ENCODE peak calls at places on chromosomes 11 and 22, in six cellular contexts. I is stromal cell of bone marrow; C is NAMALWA; B is activated CD4-positive, alpha-beta T cell treated with anti-CD3 and anti-CD28 coated beads, Interleukin-2, amount 50 U/mL, for 24 hours; E is NCI-H2171; V is iPS-NIHi11. T is an unnamed sample.

GRCh38 chr11:102079625-102080024 is 30.6 kb upstream of the YAP1 start:
- DNase-seq in I (no peak), C (no peak), B (no peak), E (no peak), V (no peak), T (no peak)

GRCh38 chr11:59247535-59248227 is 35.0 kb upstream of the MPEG1 start:
- DNase-seq in I (peak; percentile 64), C (no peak), B (no peak), E (no peak), V (no peak), T (no peak)

GRCh38 chr22:27962268-27963191 is 43.5 kb upstream of the PITPNB start:
- DNase-seq in I (no peak), C (no peak), B (no peak), E (no peak), V (peak; percentile 21), T (no peak)

GRCh38 chr22:19880786-19881569 is 26.3 kb upstream of the GNB1L start:
- DNase-seq in I (peak; percentile 61), C (no peak), B (no peak), E (no peak), V (peak; percentile 90), T (no peak)

GRCh38 chr11:75352417-75353206 is 1.2 kb upstream of the ARRB1 start:
- DNase-seq in I (no peak), C (no peak), B (no peak), E (no peak), V (no peak), T (no peak)

GRCh38 chr11:122210378-122210995 is 94.5 kb upstream of the BLID start:
- DNase-seq in I (no peak), C (no peak), B (no peak), E (no peak), V (no peak), T (no peak)

GRCh38 chr11:75595511-75595910 is 33.5 kb downstream of the SERPINH1 start:
- DNase-seq in I (no peak), C (no peak), B (no peak), E (no peak), V (no peak), T (peak; percentile 90)

GRCh38 chr22:20174785-20175596 is 24.1 kb upstream of the CCDC188 start:
- DNase-seq in I (no peak), C (no peak), B (no peak), E (no peak), V (peak; percentile 67), T (peak; percentile 67)

GRCh38 chr11:101429708-101430107 is 154.1 kb downstream of the TRPC6 start:
- DNase-seq in I (no peak), C (no peak), B (no peak), E (no peak), V (no peak), T (no peak)

GRCh38 chr22:46517255-46517761 is 20.1 kb downstream of the CELSR1 start:
- DNase-seq in I (no peak), C (no peak), B (no peak), E (no peak), V (no peak), T (no peak)

GRCh38 chr11:125036933-125037332 is 26.2 kb upstream of the SLC37A2 start:
- DNase-seq in I (peak; percentile 81), C (peak; percentile 23), B (no peak), E (no peak), V (no peak), T (no peak)

GRCh38 chr11:40445391-40445790 is 1014.1 kb downstream of the LRRC4C start:
- DNase-seq in I (no peak), C (no peak), B (no peak), E (no peak), V (no peak), T (no peak)

GRCh38 chr11:87430821-87431220 is 393.1 kb downstream of the TMEM135 start:
- DNase-seq in I (no peak), C (no peak), B (no peak), E (no peak), V (no peak), T (no peak)

GRCh38 chr11:121521145-121522042 is 68.6 kb upstream of the SORL1-AS1 start:
- DNase-seq in I (no peak), C (no peak), B (no peak), E (no peak), V (no peak), T (no peak)